ENCODE peak calls at places on chromosomes 13 and 19, in four cellular contexts. L is cardiac muscle cell, R is lung, S is left ventricle myocardium inferior. Y is an unnamed sample.
A peak's percentile ranks its signal among the peaks of the same experiment; 100 is the strongest.

GRCh38 chr13:88919970-88920628 is 1248.9 kb downstream of the SLITRK5 start:
- DNase-seq in L (no peak), R (no peak), S (no peak), Y (no peak)

GRCh38 chr19:35262101-35262761 is 6.5 kb upstream of the USF2 start:
- DNase-seq in L (no peak), R (no peak), S (no peak), Y (peak; percentile 33)

GRCh38 chr13:50419896-50420295 is 404.7 kb downstream of the KCNRG start:
- DNase-seq in L (no peak), R (no peak), S (peak; percentile 26), Y (no peak)

GRCh38 chr19:29952646-29953045 is 10.6 kb downstream of the URI1 start:
- DNase-seq in L (no peak), R (no peak), S (no peak), Y (no peak)

GRCh38 chr19:56671613-56671994 is at the start of gene ZNF835:
- DNase-seq in L (peak; percentile 57), R (peak; percentile 92), S (peak; percentile 97), Y (no peak)

GRCh38 chr19:37466798-37467607 is at the start of gene ZNF569:
- DNase-seq in L (peak; percentile 91), R (peak; percentile 91), S (peak; percentile 88), Y (peak; percentile 47)

GRCh38 chr13:40480915-40481525 is 185.4 kb downstream of the FOXO1 start:
- DNase-seq in L (no peak), R (no peak), S (no peak), Y (no peak)

GRCh38 chr13:49777746-49778614 is 14.5 kb downstream of the KPNA3 start:
- DNase-seq in L (no peak), R (no peak), S (no peak), Y (no peak)

GRCh38 chr13:108325863-108326262 is 56.3 kb downstream of the TNFSF13B start:
- DNase-seq in L (no peak), R (no peak), S (no peak), Y (no peak)

GRCh38 chr19:3725640-3726310 is 17.6 kb downstream of the TJP3 start:
- DNase-seq in L (peak; percentile 25), R (peak; percentile 48), S (no peak), Y (no peak)

GRCh38 chr19:1837625-1838105 is 10.6 kb downstream of the REXO1 start:
- DNase-seq in L (peak; percentile 66), R (no peak), S (peak; percentile 35), Y (peak; percentile 70)

GRCh38 chr13:73025212-73026012 is 33.4 kb upstream of the KLF5 start:
- DNase-seq in L (no peak), R (no peak), S (no peak), Y (no peak)

GRCh38 chr13:28120317-28120716 is 18.0 kb upstream of the PAN3 start:
- DNase-seq in L (no peak), R (no peak), S (no peak), Y (no peak)

GRCh38 chr19:7408251-7408650 is 59.5 kb downstream of the ARHGEF18 start:
- DNase-seq in L (no peak), R (no peak), S (no peak), Y (no peak)

GRCh38 chr19:6413291-6413690 is 11.3 kb downstream of the KHSRP start:
- DNase-seq in L (no peak), R (no peak), S (no peak), Y (no peak)

GRCh38 chr19:7736148-7736547 is 4.2 kb upstream of the CLEC4G start:
- DNase-seq in L (no peak), R (no peak), S (no peak), Y (no peak)

GRCh38 chr19:574658-575526 is 2.5 kb downstream of the BSG start:
- DNase-seq in L (peak; percentile 30), R (no peak), S (peak; percentile 75), Y (no peak)

GRCh38 chr19:48565090-48565489 is 13.1 kb downstream of the SULT2B1 start:
- DNase-seq in L (no peak), R (no peak), S (no peak), Y (peak; percentile 87)

GRCh38 chr13:74644239-74644638 is 510.0 kb upstream of the KLF12 start:
- DNase-seq in L (no peak), R (no peak), S (no peak), Y (no peak)

GRCh38 chr19:768424-768823 is 17.5 kb downstream of the MISP start:
- DNase-seq in L (peak; percentile 30), R (no peak), S (no peak), Y (no peak)

GRCh38 chr19:2053601-2054389 is 2.8 kb upstream of the MKNK2 start:
- DNase-seq in L (no peak), R (no peak), S (peak; percentile 86), Y (no peak)

GRCh38 chr13:47397739-47398138 is 500.9 kb upstream of the HTR2A start:
- DNase-seq in L (no peak), R (no peak), S (no peak), Y (no peak)

GRCh38 chr19:40813182-40813581 is 14.2 kb downstream of the EGLN2 start:
- DNase-seq in L (no peak), R (peak; percentile 63), S (no peak), Y (no peak)

GRCh38 chr19:40809358-40810086 is 10.5 kb downstream of the EGLN2 start:
- DNase-seq in L (no peak), R (no peak), S (no peak), Y (no peak)

GRCh38 chr19:40808497-40808896 is 9.5 kb downstream of the EGLN2 start:
- DNase-seq in L (no peak), R (no peak), S (no peak), Y (no peak)

GRCh38 chr19:40810160-40810559 is 11.2 kb downstream of the EGLN2 start:
- DNase-seq in L (no peak), R (no peak), S (no peak), Y (no peak)

GRCh38 chr19:40811478-40812341 is 12.7 kb downstream of the EGLN2 start:
- DNase-seq in L (peak; percentile 42), R (no peak), S (no peak), Y (peak; percentile 62)
- H3K4me3 ChIP-seq in L (peak overlapping the region; percentile 35), R (no peak overlapping the region), S (peak overlapping the region; percentile 66), Y (peak overlapping the region; percentile 33)

GRCh38 chr19:44258835-44259413 is 762 bp upstream of the ZNF233 start:
- DNase-seq in L (no peak), R (no peak), S (no peak), Y (no peak)

GRCh38 chr19:44255705-44256411 is 3.8 kb upstream of the ZNF233 start:
- DNase-seq in L (no peak), R (no peak), S (no peak), Y (no peak)

GRCh38 chr19:44260695-44261446 is 1.2 kb downstream of the ZNF233 start:
- DNase-seq in L (no peak), R (no peak), S (no peak), Y (no peak)

GRCh38 chr19:44260343-44260681 is 626 bp downstream of the ZNF233 start:
- DNase-seq in L (peak; percentile 3), R (no peak), S (no peak), Y (peak; percentile 14)

GRCh38 chr19:44258139-44258538 is 1.5 kb upstream of the ZNF233 start:
- DNase-seq in L (no peak), R (no peak), S (no peak), Y (no peak)
- H3K9me3 ChIP-seq in L (no peaks in the 10 kb centered on the region), R (peaks cover 32% of the 10 kb centered on the region), S (peaks cover 99% of the 10 kb centered on the region), Y (peaks cover 13% of the 10 kb centered on the region)

DNA sequence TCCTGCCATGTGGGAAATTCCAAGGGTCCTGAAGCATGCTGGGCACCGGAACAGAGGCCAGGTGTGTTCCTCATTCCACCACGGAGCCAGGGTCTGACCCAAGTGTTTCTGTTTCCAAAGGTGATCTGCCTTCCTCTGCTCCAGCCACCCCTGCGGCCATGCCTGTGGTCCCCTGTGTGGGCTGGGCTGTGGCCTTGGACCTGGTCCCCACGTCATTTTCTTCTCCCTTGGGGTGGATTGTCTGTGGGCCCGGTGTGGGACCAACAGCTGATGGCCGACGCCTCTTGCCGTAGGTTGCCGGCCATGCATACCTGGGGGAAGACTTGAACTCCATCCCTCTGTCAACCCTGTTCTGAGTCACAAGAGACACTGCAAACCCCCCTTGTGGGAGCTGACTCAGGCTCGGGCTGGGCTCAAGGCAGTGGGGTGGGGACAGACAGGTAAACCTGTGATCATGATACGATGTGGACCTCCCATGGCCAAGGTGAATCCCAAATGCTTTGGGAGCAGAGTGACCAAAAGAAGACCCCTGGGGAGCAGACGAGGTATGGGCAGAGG is 35.0 kb downstream of the ATP11A start:
- DNase-seq in L (no peak), R (no peak), S (no peak), Y (peak; percentile 21)
- H3K4me3 ChIP-seq in L (no peak overlapping the region), R (no peak overlapping the region), S (peak overlapping the region; percentile 51), Y (no peak overlapping the region)

GRCh38 chr13:110523180-110523579 is 38.3 kb downstream of the RAB20 start:
- DNase-seq in L (no peak), R (no peak), S (no peak), Y (no peak)
- H3K9me3 ChIP-seq in L (no peaks in the 10 kb centered on the region), R (no peaks in the 10 kb centered on the region), S (no peaks in the 10 kb centered on the region), Y (no peaks in the 10 kb centered on the region)

GRCh38 chr13:59424661-59425060 is 739.1 kb downstream of the DIAPH3 start:
- DNase-seq in L (no peak), R (no peak), S (no peak), Y (no peak)
- H3K4me3 ChIP-seq in L (no peak overlapping the region), R (no peak overlapping the region), S (no peak overlapping the region), Y (no peak overlapping the region)

GRCh38 chr19:50042363-50043024 is 16.7 kb downstream of the ZNF473 start:
- DNase-seq in L (no peak), R (no peak), S (no peak), Y (no peak)
- H3K9me3 ChIP-seq in L (peaks cover 2% of the 10 kb centered on the region), R (peaks cover 49% of the 10 kb centered on the region), S (peaks cover 46% of the 10 kb centered on the region), Y (peaks cover 26% of the 10 kb centered on the region)

GRCh38 chr13:25503856-25504255 is 132.1 kb downstream of the ATP8A2 start:
- DNase-seq in L (no peak), R (peak; percentile 33), S (no peak), Y (no peak)

GRCh38 chr13:25501231-25501630 is 129.5 kb downstream of the ATP8A2 start:
- DNase-seq in L (no peak), R (no peak), S (no peak), Y (no peak)

GRCh38 chr13:25502551-25502950 is 130.8 kb downstream of the ATP8A2 start:
- DNase-seq in L (no peak), R (no peak), S (no peak), Y (no peak)
- H3K4me3 ChIP-seq in L (no peak overlapping the region), R (no peak overlapping the region), S (no peak overlapping the region), Y (no peak overlapping the region)

DNA sequence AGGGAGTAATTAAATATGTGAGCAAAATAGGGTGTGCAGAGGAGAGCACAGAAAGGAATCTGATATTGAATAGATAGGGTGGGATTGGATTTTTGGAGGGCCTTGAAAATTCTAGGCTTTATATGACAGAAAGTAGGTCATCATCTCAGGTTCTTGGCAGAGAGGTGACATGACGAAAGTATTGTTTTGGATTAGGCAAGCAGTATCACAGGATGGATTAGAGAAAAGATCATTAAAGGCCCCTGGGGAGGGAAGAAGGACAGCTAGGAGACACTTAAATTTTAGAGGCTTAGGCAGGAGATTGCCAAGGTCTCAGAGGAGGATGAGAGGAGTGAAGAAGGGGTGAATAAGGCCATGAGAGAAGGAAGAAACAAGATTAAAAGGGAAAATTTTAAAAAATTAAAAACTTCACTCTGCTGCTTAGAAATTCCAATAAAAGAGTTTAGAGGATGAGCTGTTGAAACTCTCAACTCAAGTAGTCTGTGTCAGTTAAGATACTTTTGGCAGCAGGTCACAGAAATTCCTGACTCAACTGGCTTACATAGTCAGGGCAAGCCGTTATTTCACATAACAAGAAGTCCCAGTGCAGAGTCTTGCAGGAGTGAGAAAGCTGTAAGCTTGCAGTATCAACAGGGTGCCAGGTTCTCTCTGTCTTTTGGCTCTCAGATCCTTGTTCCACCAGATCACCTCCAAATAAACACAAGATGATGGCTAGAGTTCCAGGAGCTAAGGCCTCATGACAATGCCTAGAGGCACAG is 8.8 kb downstream of the GPC6 start:
- DNase-seq in L (no peak), R (no peak), S (no peak), Y (no peak)
- H3K9me3 ChIP-seq in L (no peaks in the 10 kb centered on the region), R (peaks cover 2% of the 10 kb centered on the region), S (peaks cover 30% of the 10 kb centered on the region), Y (peaks cover 20% of the 10 kb centered on the region)

Y was measured in Caco-2.